ENCODE peak calls at places on chromosomes 2 and 18, in four cellular contexts. D is IMR-90, S is H9, A is fibroblast of pulmonary artery. J is an unnamed sample.
A peak's percentile ranks its signal among the peaks of the same experiment; 100 is the strongest.

GRCh38 chr2:52877703-52878102 is 889.9 kb upstream of the CHAC2 start:
- DNase-seq in D (peak; percentile 81), S (no peak), A (no peak), J (no peak)

GRCh38 chr2:24409700-24410556 is 49.6 kb upstream of the ITSN2 start:
- DNase-seq in D (peak; percentile 74), S (peak; percentile 48), A (peak; percentile 84), J (peak; percentile 44)

GRCh38 chr2:226183550-226183949 is 616.1 kb downstream of the IRS1 start:
- DNase-seq in D (peak; percentile 32), S (no peak), A (no peak), J (no peak)

GRCh38 chr2:42045956-42046748 is 1.7 kb upstream of the PKDCC start:
- DNase-seq in D (no peak), S (no peak), A (no peak), J (no peak)

GRCh38 chr2:234840336-234840735 is 111.5 kb upstream of the SH3BP4 start:
- DNase-seq in D (peak; percentile 99), S (peak; percentile 55), A (peak; percentile 97), J (no peak)

GRCh38 chr2:223363085-223363484 is 239.1 kb downstream of the SCG2 start:
- DNase-seq in D (no peak), S (no peak), A (no peak), J (no peak)

GRCh38 chr2:67752964-67753363 is 309.8 kb downstream of the C1D start:
- DNase-seq in D (peak; percentile 91), S (no peak), A (peak; percentile 55), J (no peak)

GRCh38 chr18:24482826-24483225 is 22.4 kb downstream of the HRH4 start:
- DNase-seq in D (no peak), S (no peak), A (no peak), J (no peak)

GRCh38 chr2:3204451-3204850 is 173.2 kb downstream of the EIPR1 start:
- DNase-seq in D (no peak), S (no peak), A (no peak), J (no peak)

GRCh38 chr2:162490795-162491470 is 147.0 kb downstream of the GCA start:
- DNase-seq in D (no peak), S (no peak), A (no peak), J (no peak)

GRCh38 chr2:27442981-27443323 is 771 bp downstream of the KRTCAP3 start:
- DNase-seq in D (no peak), S (peak; percentile 37), A (no peak), J (no peak)

GRCh38 chr2:238339814-238340213 is 19.5 kb downstream of the TRAF3IP1 start:
- DNase-seq in D (no peak), S (no peak), A (no peak), J (no peak)

GRCh38 chr2:226198956-226199355 is 600.7 kb downstream of the IRS1 start:
- DNase-seq in D (no peak), S (no peak), A (no peak), J (no peak)

GRCh38 chr2:53452957-53453748 is 314.5 kb upstream of the CHAC2 start:
- DNase-seq in D (no peak), S (no peak), A (no peak), J (no peak)

GRCh38 chr2:111028720-111029119 is 92.0 kb upstream of the BCL2L11 start:
- DNase-seq in D (no peak), S (no peak), A (peak; percentile 15), J (no peak)

GRCh38 chr18:11237066-11237465 is 87.7 kb upstream of the PIEZO2 start:
- DNase-seq in D (no peak), S (no peak), A (no peak), J (no peak)

GRCh38 chr18:33404244-33404873 is 36.2 kb downstream of the CCDC178 start:
- DNase-seq in D (no peak), S (no peak), A (peak; percentile 3), J (no peak)

GRCh38 chr18:32379891-32380290 is 90.8 kb downstream of the GAREM1 start:
- DNase-seq in D (peak; percentile 58), S (no peak), A (peak; percentile 40), J (no peak)

GRCh38 chr2:233448220-233448559 is 93.9 kb downstream of the DGKD start:
- DNase-seq in D (no peak), S (peak; percentile 67), A (peak; percentile 14), J (no peak)

GRCh38 chr2:44936715-44937687 is 4.5 kb upstream of the SIX3 start:
- DNase-seq in D (no peak), S (peak; percentile 73), A (no peak), J (no peak)

GRCh38 chr2:44938287-44939073 is 3.0 kb upstream of the SIX3 start:
- DNase-seq in D (no peak), S (peak; percentile 73), A (no peak), J (no peak)

GRCh38 chr2:44936275-44936674 is 5.2 kb upstream of the SIX3 start:
- DNase-seq in D (no peak), S (no peak), A (no peak), J (no peak)

GRCh38 chr2:44939074-44940052 is 2.1 kb upstream of the SIX3 start:
- DNase-seq in D (no peak), S (peak; percentile 55), A (no peak), J (no peak)

GRCh38 chr2:44937688-44938240 is 3.7 kb upstream of the SIX3 start:
- DNase-seq in D (no peak), S (peak; percentile 85), A (no peak), J (no peak)
- TF ChIP-seq CTCF in D (no peak), S (peak; percentile 45), A (no peak), J (no peak)

GRCh38 chr2:203817147-203817546 is 50.4 kb upstream of the CTLA4 start:
- DNase-seq in D (no peak), S (no peak), A (no peak), J (no peak)
- TF ChIP-seq CTCF in D (no peak), S (no peak), A (no peak), J (no peak)

DNA sequence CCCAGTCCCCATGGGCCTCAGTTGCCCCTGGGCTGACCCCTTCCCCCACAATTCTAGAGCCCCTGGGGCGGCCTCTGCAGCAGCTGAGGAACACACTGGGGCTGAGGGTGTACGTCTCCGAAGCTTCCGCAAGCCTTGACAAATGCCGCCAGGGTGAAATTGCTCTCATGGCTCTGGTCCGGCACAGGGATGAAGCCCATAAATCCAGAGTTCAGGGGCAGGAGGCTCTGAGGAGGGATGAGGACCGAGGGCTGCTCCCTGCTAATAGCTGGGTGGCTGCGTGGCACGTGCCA is 27.1 kb upstream of the OTOS start:
- DNase-seq in D (no peak), S (no peak), A (no peak), J (no peak)
- TF ChIP-seq CTCF in D (no peak), S (no peak), A (no peak), J (no peak)

DNA sequence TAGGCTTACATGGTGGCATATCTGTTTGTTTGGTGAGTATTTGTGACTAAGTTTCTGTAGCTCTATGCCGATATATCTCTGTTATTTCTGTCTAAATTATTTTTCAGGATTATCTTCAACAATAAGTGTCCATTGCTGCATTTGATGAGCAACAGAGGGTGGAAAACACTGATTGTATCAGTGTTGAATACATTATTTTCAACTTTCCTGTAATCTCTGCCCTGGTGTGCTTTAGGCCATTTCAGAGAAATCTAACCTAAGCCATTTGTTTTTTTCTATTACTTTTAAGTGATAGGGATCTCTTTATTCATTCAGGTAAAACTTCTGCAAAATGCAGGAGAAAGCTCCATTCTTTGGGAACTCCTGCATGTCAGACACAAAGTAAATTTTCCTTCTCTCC is 654.5 kb downstream of the RNF144A start:
- DNase-seq in D (no peak), S (no peak), A (no peak), J (no peak)
- TF ChIP-seq CTCF in D (no peak), S (no peak), A (no peak), J (no peak)

J was measured in neural crest cell.